ENCODE peak calls at places on chromosomes 13 and 19, in seven cellular contexts. C, Z, O, M, K, R and N are unnamed samples.

GRCh38 chr19:56594783-56595547 is at the start of gene ZNF71:
- DNase-seq in C (peak; percentile 73), Z (peak; percentile 42), O (peak; percentile 70), M (peak; percentile 78), K (peak; percentile 87), R (peak; percentile 83), N (peak; percentile 37)

GRCh38 chr13:69793803-69794453 is 313.7 kb upstream of the ATXN8OS start:
- DNase-seq in C (no peak), Z (no peak), O (no peak), M (no peak), K (no peak), R (no peak), N (no peak)

GRCh38 chr13:63025741-63026140 is 1610.1 kb upstream of the PCDH20 start:
- DNase-seq in C (no peak), Z (no peak), O (no peak), M (no peak), K (no peak), R (no peak), N (no peak)

GRCh38 chr19:44876930-44877530 is 14.0 kb upstream of the TOMM40 start:
- DNase-seq in C (no peak), Z (no peak), O (no peak), M (no peak), K (no peak), R (no peak), N (no peak)

GRCh38 chr13:51844862-51845573 is at the start of gene TMEM272:
- DNase-seq in C (no peak), Z (no peak), O (peak; percentile 25), M (peak; percentile 10), K (peak; percentile 49), R (peak; percentile 21), N (no peak)

GRCh38 chr19:45306040-45306439 is 16.6 kb downstream of the CKM start:
- DNase-seq in C (no peak), Z (no peak), O (no peak), M (no peak), K (no peak), R (no peak), N (no peak)

GRCh38 chr19:47776568-47776967 is 1.9 kb upstream of the SELENOW start:
- DNase-seq in C (no peak), Z (peak; percentile 99), O (no peak), M (no peak), K (no peak), R (peak; percentile 90), N (no peak)

GRCh38 chr13:42123600-42123999 is 75.2 kb downstream of the DGKH start:
- DNase-seq in C (no peak), Z (no peak), O (no peak), M (no peak), K (no peak), R (no peak), N (no peak)

GRCh38 chr13:33624740-33625139 is 193.2 kb upstream of the RFC3 start:
- DNase-seq in C (no peak), Z (no peak), O (no peak), M (no peak), K (no peak), R (no peak), N (no peak)

GRCh38 chr13:70023506-70023905 is 84.1 kb upstream of the ATXN8OS start:
- DNase-seq in C (no peak), Z (no peak), O (no peak), M (no peak), K (no peak), R (no peak), N (no peak)

GRCh38 chr19:58396691-58397532 is 1.5 kb downstream of the RNF225 start:
- DNase-seq in C (no peak), Z (no peak), O (no peak), M (no peak), K (no peak), R (no peak), N (no peak)

GRCh38 chr19:3849092-3849491 is 19.7 kb downstream of the ZFR2 start:
- DNase-seq in C (no peak), Z (peak; percentile 9), O (peak; percentile 32), M (no peak), K (no peak), R (no peak), N (no peak)

GRCh38 chr19:35363001-35363590 is 4.8 kb downstream of the FFAR3 start:
- DNase-seq in C (no peak), Z (no peak), O (no peak), M (no peak), K (no peak), R (no peak), N (no peak)